ENCODE peak calls at places on chromosome 12, in four cellular contexts. J is Panc1, G is GOT3, Q is fibroblast of pulmonary artery. O is an unnamed sample.

GRCh38 chr12:21561158-21561557 is 35.1 kb downstream of the SPX start:
- DNase-seq in J (no peak), G (no peak), Q (no peak), O (no peak)

GRCh38 chr12:105922670-105923102 is 216.1 kb downstream of the NUAK1 start:
- DNase-seq in J (no peak), G (no peak), Q (peak; percentile 59), O (no peak)

GRCh38 chr12:6563448-6564050 is 4.5 kb downstream of the NOP2 start:
- DNase-seq in J (no peak), G (no peak), Q (peak; percentile 60), O (peak; percentile 61)

GRCh38 chr12:79534029-79534867 is 156.5 kb downstream of the PAWR start:
- DNase-seq in J (no peak), G (no peak), Q (no peak), O (no peak)

GRCh38 chr12:76790564-76791552 is 26.9 kb downstream of the ZDHHC17 start:
- DNase-seq in J (no peak), G (no peak), Q (peak; percentile 37), O (peak; percentile 33)

GRCh38 chr12:104699489-104700194 is 242.9 kb downstream of the CHST11 start:
- DNase-seq in J (no peak), G (no peak), Q (no peak), O (peak; percentile 42)

GRCh38 chr12:121769831-121770301 is 23.6 kb downstream of the RHOF start:
- DNase-seq in J (no peak), G (no peak), Q (no peak), O (no peak)

GRCh38 chr12:68595246-68595645 is 15.5 kb upstream of the RAP1B start:
- DNase-seq in J (no peak), G (no peak), Q (no peak), O (no peak)

GRCh38 chr12:117189725-117190209 is 503 bp downstream of the FBXO21 start:
- DNase-seq in J (no peak), G (no peak), Q (peak; percentile 27), O (peak; percentile 71)

GRCh38 chr12:30414507-30414906 is 281.2 kb downstream of the IPO8 start:
- DNase-seq in J (no peak), G (no peak), Q (no peak), O (no peak)

GRCh38 chr12:32922546-32923297 is 26.1 kb upstream of the PKP2 start:
- DNase-seq in J (no peak), G (no peak), Q (no peak), O (no peak)

GRCh38 chr12:116933101-116933500 is 22.4 kb downstream of the FBXW8 start:
- DNase-seq in J (no peak), G (no peak), Q (no peak), O (no peak)

GRCh38 chr12:53925006-53925405 is 13.6 kb upstream of the HOXC13 start:
- DNase-seq in J (no peak), G (no peak), Q (no peak), O (no peak)

GRCh38 chr12:118611295-118611694 is 234.9 kb downstream of the SUDS3 start:
- DNase-seq in J (no peak), G (no peak), Q (no peak), O (no peak)

GRCh38 chr12:111314949-111315539 is 53.9 kb downstream of the PHETA1 start:
- DNase-seq in J (no peak), G (no peak), Q (peak; percentile 41), O (no peak)

GRCh38 chr12:50017047-50017446 is 8.2 kb downstream of the RACGAP1 start:
- DNase-seq in J (no peak), G (no peak), Q (peak; percentile 97), O (no peak)

GRCh38 chr12:82082476-82082875 is 275.7 kb downstream of the CCDC59 start:
- DNase-seq in J (no peak), G (no peak), Q (no peak), O (no peak)

GRCh38 chr12:3202734-3203446 is 125.7 kb downstream of the TSPAN9 start:
- DNase-seq in J (peak; percentile 20), G (no peak), Q (peak; percentile 39), O (peak; percentile 60)

GRCh38 chr12:65524666-65525065 is 246.2 kb downstream of the MSRB3 start:
- DNase-seq in J (no peak), G (no peak), Q (peak; percentile 75), O (no peak)

GRCh38 chr12:90621927-90622326 is 333.0 kb downstream of the CCER1 start:
- DNase-seq in J (no peak), G (no peak), Q (peak; percentile 51), O (no peak)

GRCh38 chr12:84805474-84805858 is 107.1 kb downstream of the SLC6A15 start:
- DNase-seq in J (no peak), G (no peak), Q (no peak), O (no peak)

GRCh38 chr12:6280053-6280469 is 30.4 kb upstream of the PLEKHG6 start:
- DNase-seq in J (peak; percentile 78), G (peak; percentile 24), Q (peak; percentile 91), O (no peak)

O was measured in B cell.